ENCODE peak calls at places on chromosome 5, in seven cellular contexts. One of them, this sample, is unnamed.

GRCh38 chr5:172458956-172459355 is 4.6 kb upstream of the SH3PXD2B start:
- DNase-seq in BJ: no peak
- DNase-seq in CD8-positive, alpha-beta T cell: no peak
- DNase-seq in K562: no peak
- DNase-seq in Peyer's patch: no peak
- DNase-seq in ovary: no peak
- DNase-seq in HFF-Myc: no peak
- DNase-seq in this sample: no peak

GRCh38 chr5:50722223-50722622 is 55.8 kb downstream of the PARP8 start:
- DNase-seq in HFF-Myc: no peak
- DNase-seq in K562: no peak
- DNase-seq in BJ: no peak
- DNase-seq in Peyer's patch: no peak
- DNase-seq in CD8-positive, alpha-beta T cell: no peak
- DNase-seq in ovary: no peak
- DNase-seq in this sample: no peak

GRCh38 chr5:180130291-180130869 is 58.8 kb upstream of the RNF130 start:
- DNase-seq in K562: no peak
- DNase-seq in BJ: no peak
- DNase-seq in Peyer's patch: no peak
- DNase-seq in HFF-Myc: no peak
- DNase-seq in ovary: no peak
- DNase-seq in CD8-positive, alpha-beta T cell: no peak
- DNase-seq in this sample: no peak

GRCh38 chr5:181189363-181189961 is 15.5 kb downstream of the TRIM7 start:
- DNase-seq in K562: peak
- DNase-seq in HFF-Myc: no peak
- DNase-seq in Peyer's patch: no peak
- DNase-seq in BJ: no peak
- DNase-seq in ovary: peak
- DNase-seq in CD8-positive, alpha-beta T cell: peak
- DNase-seq in this sample: peak

GRCh38 chr5:159779481-159779880 is 136.8 kb upstream of the ADRA1B start:
- DNase-seq in CD8-positive, alpha-beta T cell: no peak
- DNase-seq in ovary: no peak
- DNase-seq in BJ: peak
- DNase-seq in K562: no peak
- DNase-seq in Peyer's patch: no peak
- DNase-seq in HFF-Myc: no peak
- DNase-seq in this sample: peak

GRCh38 chr5:92748072-92748676 is 832.8 kb downstream of the NR2F1-AS1 start:
- DNase-seq in Peyer's patch: no peak
- DNase-seq in ovary: no peak
- DNase-seq in K562: no peak
- DNase-seq in HFF-Myc: no peak
- DNase-seq in CD8-positive, alpha-beta T cell: no peak
- DNase-seq in BJ: no peak
- DNase-seq in this sample: no peak

GRCh38 chr5:129771058-129771838 is 23.4 kb downstream of the MINAR2 start:
- DNase-seq in K562: peak
- DNase-seq in Peyer's patch: no peak
- DNase-seq in ovary: no peak
- DNase-seq in CD8-positive, alpha-beta T cell: peak
- DNase-seq in BJ: no peak
- DNase-seq in HFF-Myc: no peak
- DNase-seq in this sample: peak

GRCh38 chr5:157571357-157571827 is 4.2 kb downstream of the ADAM19 start:
- DNase-seq in K562: peak
- DNase-seq in BJ: no peak
- DNase-seq in Peyer's patch: no peak
- DNase-seq in HFF-Myc: no peak
- DNase-seq in CD8-positive, alpha-beta T cell: no peak
- DNase-seq in ovary: no peak
- DNase-seq in this sample: peak

GRCh38 chr5:126468091-126468490 is 44.9 kb downstream of the GRAMD2B start:
- DNase-seq in ovary: no peak
- DNase-seq in CD8-positive, alpha-beta T cell: no peak
- DNase-seq in Peyer's patch: no peak
- DNase-seq in K562: no peak
- DNase-seq in HFF-Myc: no peak
- DNase-seq in BJ: no peak
- DNase-seq in this sample: no peak

GRCh38 chr5:173612948-173613347 is 3.5 kb downstream of the BOD1 start:
- DNase-seq in Peyer's patch: no peak
- DNase-seq in HFF-Myc: no peak
- DNase-seq in CD8-positive, alpha-beta T cell: no peak
- DNase-seq in ovary: no peak
- DNase-seq in K562: no peak
- DNase-seq in BJ: no peak
- DNase-seq in this sample: no peak

GRCh38 chr5:172929371-172929838 is 29.8 kb upstream of the RPL26L1 start:
- DNase-seq in CD8-positive, alpha-beta T cell: no peak
- DNase-seq in ovary: no peak
- DNase-seq in BJ: peak
- DNase-seq in HFF-Myc: no peak
- DNase-seq in K562: no peak
- DNase-seq in Peyer's patch: no peak
- DNase-seq in this sample: peak

GRCh38 chr5:113052041-113052795 is 75.6 kb downstream of the DCP2 start:
- DNase-seq in K562: no peak
- DNase-seq in CD8-positive, alpha-beta T cell: no peak
- DNase-seq in Peyer's patch: no peak
- DNase-seq in ovary: no peak
- DNase-seq in BJ: no peak
- DNase-seq in HFF-Myc: no peak
- DNase-seq in this sample: no peak

GRCh38 chr5:107806705-107807104 is 136.0 kb upstream of the EFNA5 start:
- DNase-seq in CD8-positive, alpha-beta T cell: no peak
- DNase-seq in ovary: no peak
- DNase-seq in Peyer's patch: no peak
- DNase-seq in K562: no peak
- DNase-seq in HFF-Myc: no peak
- DNase-seq in BJ: no peak
- DNase-seq in this sample: no peak

GRCh38 chr5:105762728-105763127 is 1908.0 kb downstream of the EFNA5 start:
- DNase-seq in K562: no peak
- DNase-seq in CD8-positive, alpha-beta T cell: no peak
- DNase-seq in ovary: no peak
- DNase-seq in HFF-Myc: no peak
- DNase-seq in Peyer's patch: no peak
- DNase-seq in BJ: no peak
- DNase-seq in this sample: no peak

GRCh38 chr5:53100606-53101005 is 9.0 kb downstream of the MOCS2 start:
- DNase-seq in K562: no peak
- DNase-seq in HFF-Myc: no peak
- DNase-seq in CD8-positive, alpha-beta T cell: no peak
- DNase-seq in ovary: no peak
- DNase-seq in BJ: no peak
- DNase-seq in Peyer's patch: no peak
- DNase-seq in this sample: no peak

GRCh38 chr5:78509145-78509865 is 139.3 kb downstream of the LHFPL2 start:
- DNase-seq in K562: no peak
- DNase-seq in BJ: no peak
- DNase-seq in CD8-positive, alpha-beta T cell: peak
- DNase-seq in HFF-Myc: no peak
- DNase-seq in Peyer's patch: no peak
- DNase-seq in ovary: no peak
- DNase-seq in this sample: no peak

GRCh38 chr5:119288364-119289047 is 67.3 kb upstream of the TNFAIP8 start:
- DNase-seq in Peyer's patch: no peak
- DNase-seq in BJ: peak
- DNase-seq in HFF-Myc: no peak
- DNase-seq in ovary: no peak
- DNase-seq in K562: no peak
- DNase-seq in CD8-positive, alpha-beta T cell: no peak
- DNase-seq in this sample: no peak

GRCh38 chr5:136023935-136024645 is 4.7 kb upstream of the TGFBI start:
- DNase-seq in CD8-positive, alpha-beta T cell: no peak
- DNase-seq in HFF-Myc: no peak
- DNase-seq in Peyer's patch: no peak
- DNase-seq in ovary: no peak
- DNase-seq in BJ: peak
- DNase-seq in K562: no peak
- DNase-seq in this sample: peak

GRCh38 chr5:134224905-134225779 is 731 bp downstream of the PPP2CA start:
- DNase-seq in Peyer's patch: peak
- DNase-seq in BJ: no peak
- DNase-seq in ovary: peak
- DNase-seq in K562: peak
- DNase-seq in CD8-positive, alpha-beta T cell: no peak
- DNase-seq in HFF-Myc: no peak
- DNase-seq in this sample: peak
- TF ChIP-seq CTCF in Peyer's patch: peak
- TF ChIP-seq CTCF in BJ: peak
- TF ChIP-seq CTCF in ovary: no peak
- TF ChIP-seq CTCF in K562: no peak
- TF ChIP-seq CTCF in CD8-positive, alpha-beta T cell: no peak
- TF ChIP-seq CTCF in HFF-Myc: no peak
- TF ChIP-seq CTCF in this sample: peak

GRCh38 chr5:144169904-144170275 is 569 bp downstream of the YIPF5 start:
- DNase-seq in Peyer's patch: no peak
- DNase-seq in HFF-Myc: no peak
- DNase-seq in BJ: no peak
- DNase-seq in CD8-positive, alpha-beta T cell: no peak
- DNase-seq in ovary: no peak
- DNase-seq in K562: no peak
- DNase-seq in this sample: no peak
- H3K4me3 ChIP-seq in Peyer's patch: peak
- H3K4me3 ChIP-seq in HFF-Myc: peak
- H3K4me3 ChIP-seq in BJ: peak
- H3K4me3 ChIP-seq in CD8-positive, alpha-beta T cell: peak
- H3K4me3 ChIP-seq in ovary: peak
- H3K4me3 ChIP-seq in K562: peak
- H3K4me3 ChIP-seq in this sample: peak

DNA sequence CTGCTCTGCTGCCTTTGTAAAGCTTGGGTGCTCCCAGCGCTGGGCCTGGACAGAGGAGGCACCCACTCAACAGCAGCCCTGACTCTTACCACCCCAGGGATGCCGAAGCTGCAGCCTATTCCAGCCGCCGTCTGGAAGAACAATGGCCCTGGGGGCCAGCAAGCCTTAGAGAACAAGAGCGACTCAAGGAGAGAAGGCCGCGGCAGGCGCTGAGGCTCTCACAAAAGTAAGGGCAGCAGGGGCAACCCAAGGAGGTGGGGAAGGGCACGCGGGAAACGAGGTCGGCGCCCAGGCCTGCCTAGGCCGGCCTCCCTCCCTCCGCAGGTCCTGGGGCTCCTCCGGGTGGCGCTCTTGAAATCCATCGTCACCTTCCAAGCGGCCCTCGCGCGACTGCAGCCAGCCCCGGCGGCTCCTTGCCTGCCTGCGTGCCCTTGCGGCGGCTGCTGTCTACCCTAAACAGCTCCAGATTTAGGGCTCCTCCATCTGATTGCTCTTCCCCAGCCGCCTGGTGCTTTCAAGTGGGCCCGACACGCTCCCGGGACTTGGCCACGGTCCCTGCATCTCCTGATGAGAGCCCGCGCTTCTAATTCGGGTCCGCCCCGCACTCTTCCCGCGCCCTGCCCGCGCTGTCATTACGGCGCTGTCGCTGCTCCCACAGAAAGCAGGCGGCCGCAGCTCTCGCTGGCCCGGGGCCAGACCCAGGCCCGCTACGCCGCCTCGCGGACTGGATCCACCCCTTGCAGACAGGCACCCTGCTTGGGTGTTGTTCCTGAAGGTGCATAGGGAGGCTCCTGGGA is 213.3 kb downstream of the SEMA6A start:
- DNase-seq in Peyer's patch: peak
- DNase-seq in K562: no peak
- DNase-seq in CD8-positive, alpha-beta T cell: no peak
- DNase-seq in BJ: no peak
- DNase-seq in HFF-Myc: no peak
- DNase-seq in ovary: peak
- DNase-seq in this sample: peak
- TF ChIP-seq CTCF in Peyer's patch: no peak
- TF ChIP-seq CTCF in K562: no peak
- TF ChIP-seq CTCF in CD8-positive, alpha-beta T cell: no peak
- TF ChIP-seq CTCF in BJ: peak
- TF ChIP-seq CTCF in HFF-Myc: peak
- TF ChIP-seq CTCF in ovary: no peak
- TF ChIP-seq CTCF in this sample: peak

GRCh38 chr5:69188811-69189161 is 597 bp upstream of the CENPH start:
- DNase-seq in Peyer's patch: no peak
- DNase-seq in CD8-positive, alpha-beta T cell: no peak
- DNase-seq in BJ: no peak
- DNase-seq in K562: no peak
- DNase-seq in HFF-Myc: no peak
- DNase-seq in ovary: no peak
- DNase-seq in this sample: peak
- H3K4me3 ChIP-seq in Peyer's patch: peak
- H3K4me3 ChIP-seq in CD8-positive, alpha-beta T cell: peak
- H3K4me3 ChIP-seq in BJ: peak
- H3K4me3 ChIP-seq in K562: peak
- H3K4me3 ChIP-seq in HFF-Myc: peak
- H3K4me3 ChIP-seq in ovary: peak
- H3K4me3 ChIP-seq in this sample: peak

DNA sequence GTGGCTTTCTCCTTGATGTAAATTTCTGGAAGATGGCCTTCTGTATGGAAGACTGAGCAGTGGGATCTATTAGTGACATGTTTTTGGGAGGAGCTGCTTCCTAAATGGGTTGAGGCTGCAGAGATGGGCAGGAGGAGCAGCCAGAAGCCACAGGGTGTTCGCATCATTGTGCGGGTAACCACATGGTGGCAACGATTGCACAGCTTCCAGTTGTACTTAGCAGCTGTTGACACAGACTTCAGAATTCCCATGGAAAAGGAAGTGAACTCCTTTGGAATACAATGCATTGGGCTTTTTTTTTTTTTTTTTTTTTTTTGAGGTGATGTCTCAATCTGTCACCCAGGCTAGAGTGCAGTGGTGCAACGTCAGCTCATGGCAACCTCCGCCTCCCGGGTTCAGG is 297.3 kb downstream of the NR3C1 start:
- DNase-seq in HFF-Myc: peak
- DNase-seq in ovary: peak
- DNase-seq in K562: peak
- DNase-seq in Peyer's patch: no peak
- DNase-seq in CD8-positive, alpha-beta T cell: no peak
- DNase-seq in BJ: no peak
- DNase-seq in this sample: peak
- TF ChIP-seq CTCF in HFF-Myc: peak
- TF ChIP-seq CTCF in ovary: no peak
- TF ChIP-seq CTCF in K562: peak
- TF ChIP-seq CTCF in Peyer's patch: no peak
- TF ChIP-seq CTCF in CD8-positive, alpha-beta T cell: no peak
- TF ChIP-seq CTCF in BJ: peak
- TF ChIP-seq CTCF in this sample: peak

GRCh38 chr5:74500037-74500917 is 140.3 kb downstream of the ENC1 start:
- DNase-seq in CD8-positive, alpha-beta T cell: no peak
- DNase-seq in ovary: no peak
- DNase-seq in HFF-Myc: no peak
- DNase-seq in BJ: no peak
- DNase-seq in K562: no peak
- DNase-seq in Peyer's patch: no peak
- DNase-seq in this sample: no peak
- H3K4me3 ChIP-seq in CD8-positive, alpha-beta T cell: no peak
- H3K4me3 ChIP-seq in ovary: no peak
- H3K4me3 ChIP-seq in HFF-Myc: no peak
- H3K4me3 ChIP-seq in BJ: no peak
- H3K4me3 ChIP-seq in K562: no peak
- H3K4me3 ChIP-seq in Peyer's patch: no peak
- H3K4me3 ChIP-seq in this sample: no peak

This sample was measured in astrocyte of the spinal cord.